ENCODE peak calls at places on chromosome 11, in seven cellular contexts. C is left ventricle myocardium inferior, S is tibial artery, T is neural progenitor cell, Z is foreskin fibroblast, H is neural crest cell, D is psoas muscle. E is an unnamed sample.

GRCh38 chr11:8258289-8258688 is 5.4 kb downstream of the LMO1 start:
- DNase-seq in T (no peak), Z (no peak), C (no peak), S (peak), D (peak), H (no peak), E (no peak)

GRCh38 chr11:68843052-68843561 is 1.4 kb upstream of the CPT1A start:
- DNase-seq in C (no peak), Z (no peak), S (no peak), T (peak), D (no peak), H (no peak), E (no peak)

GRCh38 chr11:5684627-5685362 is at the start of gene TRIM5:
- DNase-seq in Z (peak), S (peak), H (peak), T (peak), C (peak), D (peak), E (peak)

GRCh38 chr11:77821349-77821851 is 456 bp downstream of the AAMDC start:
- DNase-seq in C (peak), D (peak), Z (peak), T (no peak), S (peak), H (no peak), E (no peak)

GRCh38 chr11:8697056-8697455 is 14.5 kb downstream of the RPL27A start:
- DNase-seq in D (no peak), Z (no peak), C (no peak), S (no peak), T (no peak), H (no peak), E (no peak)

GRCh38 chr11:64650923-64651523 is 60.0 kb downstream of the SLC22A12 start:
- DNase-seq in C (no peak), Z (peak), H (no peak), S (no peak), D (no peak), T (peak), E (no peak)

GRCh38 chr11:81497202-81497804 is 1236.4 kb downstream of the FAM181B start:
- DNase-seq in S (no peak), H (peak), D (no peak), Z (no peak), T (peak), C (no peak), E (no peak)

GRCh38 chr11:27839226-27839913 is 139.1 kb upstream of the BDNF start:
- DNase-seq in H (no peak), Z (no peak), C (no peak), S (no peak), D (no peak), T (no peak), E (no peak)

GRCh38 chr11:5317301-5317700 is 6.8 kb downstream of the OR51B2 start:
- DNase-seq in D (no peak), Z (no peak), T (no peak), C (no peak), S (no peak), H (no peak), E (no peak)

GRCh38 chr11:45876401-45876800 is 9.1 kb upstream of the MAPK8IP1 start:
- DNase-seq in C (peak), S (no peak), T (peak), H (no peak), D (no peak), Z (no peak), E (no peak)

GRCh38 chr11:2987881-2988280 is 4.2 kb downstream of the NAP1L4 start:
- DNase-seq in T (no peak), H (no peak), C (no peak), D (no peak), Z (no peak), S (no peak), E (no peak)

GRCh38 chr11:45754261-45754709 is 50.7 kb upstream of the SLC35C1 start:
- DNase-seq in Z (no peak), S (no peak), H (no peak), D (no peak), T (no peak), C (peak), E (no peak)

GRCh38 chr11:110295487-110296225 is 758 bp downstream of the RDX start:
- DNase-seq in H (peak), S (peak), D (peak), C (peak), T (peak), Z (peak), E (peak)

GRCh38 chr11:7252683-7253213 is 1.0 kb downstream of the SYT9 start:
- DNase-seq in H (no peak), S (no peak), Z (no peak), C (no peak), T (peak), D (peak), E (no peak)

GRCh38 chr11:115919341-115920086 is 415.3 kb upstream of the CADM1 start:
- DNase-seq in C (no peak), Z (no peak), D (no peak), S (no peak), T (no peak), H (no peak), E (no peak)

GRCh38 chr11:12968836-12969235 is 40.3 kb upstream of the RASSF10 start:
- DNase-seq in D (no peak), C (no peak), T (no peak), H (no peak), S (no peak), Z (no peak), E (no peak)

GRCh38 chr11:124768914-124769313 is 6.8 kb upstream of the ESAM start:
- DNase-seq in H (no peak), C (no peak), T (no peak), D (no peak), S (no peak), Z (no peak), E (no peak)

GRCh38 chr11:8826145-8826786 is 84.7 kb upstream of the AKIP1 start:
- DNase-seq in T (peak), D (no peak), Z (peak), S (no peak), H (no peak), C (no peak), E (no peak)

GRCh38 chr11:62398011-62398994 is 20.5 kb upstream of the SCGB1A1 start:
- DNase-seq in H (no peak), D (peak), S (peak), Z (no peak), C (peak), T (no peak), E (no peak)

GRCh38 chr11:2690261-2690575 is 9.6 kb downstream of the KCNQ1OT1 start:
- DNase-seq in D (peak), Z (no peak), H (no peak), C (no peak), T (no peak), S (peak), E (no peak)

GRCh38 chr11:128271401-128271800 is 316.0 kb downstream of the ETS1 start:
- DNase-seq in C (no peak), T (no peak), D (no peak), Z (no peak), H (no peak), S (no peak), E (no peak)

GRCh38 chr11:120556841-120557240 is 45.3 kb downstream of the GRIK4 start:
- DNase-seq in D (no peak), Z (no peak), H (no peak), C (no peak), T (no peak), S (no peak), E (no peak)

GRCh38 chr11:72154816-72155215 is 19.3 kb downstream of the FOLR3 start:
- DNase-seq in C (no peak), S (no peak), D (no peak), T (no peak), H (no peak), Z (no peak), E (no peak)
- TF ChIP-seq CTCF in C (no peak), S (no peak), D (no peak), T (no peak), H (no peak), Z (no peak), E (no peak)

GRCh38 chr11:112958670-112959069 is 2.5 kb upstream of the NCAM1 start:
- DNase-seq in S (no peak), H (no peak), D (no peak), Z (peak), T (no peak), C (no peak), E (no peak)
- TF ChIP-seq CTCF in S (no peak), H (peak), D (no peak), Z (peak), T (no peak), C (peak), E (no peak)

GRCh38 chr11:121591405-121592033 is 138.8 kb upstream of the SORL1-AS1 start:
- DNase-seq in T (peak), Z (peak), D (no peak), S (peak), C (no peak), H (peak), E (no peak)
- TF ChIP-seq CTCF in T (peak), Z (peak), D (peak), S (peak), C (peak), H (peak), E (no peak)

DNA sequence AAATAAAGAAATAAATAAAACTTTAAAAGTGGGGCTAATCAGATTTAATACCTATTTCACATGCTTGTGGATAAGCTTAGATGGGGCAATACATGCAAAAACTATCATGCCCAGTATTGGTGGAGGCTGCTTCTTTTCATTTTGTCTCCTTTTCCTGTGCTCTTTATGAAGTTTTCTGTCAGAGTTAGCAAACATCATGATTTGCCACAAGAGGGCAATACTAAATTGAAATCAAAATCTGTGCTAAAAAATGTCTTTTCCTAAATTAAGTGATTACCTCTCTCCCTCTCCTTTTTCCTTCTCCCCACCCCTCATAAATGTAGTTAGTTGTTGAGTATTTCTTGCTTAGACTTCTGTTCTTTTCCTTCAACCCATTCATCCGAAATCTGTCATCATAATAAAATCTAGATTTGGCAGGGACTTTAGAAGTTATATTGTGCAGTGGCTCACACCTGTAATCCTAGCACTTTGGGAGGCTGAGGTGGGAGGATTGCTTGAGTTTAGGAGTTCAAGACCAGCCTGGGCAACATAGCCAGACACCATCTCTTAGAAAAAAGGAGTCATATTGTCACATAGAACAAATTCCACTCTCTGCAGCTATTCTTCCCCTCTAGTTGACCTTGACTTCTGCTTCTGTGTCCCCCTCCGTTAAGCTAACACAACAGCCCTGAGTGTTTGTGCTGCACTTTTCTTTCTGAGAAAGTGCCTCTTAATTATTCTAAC is 4.7 kb upstream of the ARHGAP42 start:
- DNase-seq in S (no peak), H (no peak), Z (peak), T (no peak), C (no peak), D (no peak), E (no peak)
- TF ChIP-seq CTCF in S (peak), H (peak), Z (peak), T (peak), C (peak), D (peak), E (no peak)

DNA sequence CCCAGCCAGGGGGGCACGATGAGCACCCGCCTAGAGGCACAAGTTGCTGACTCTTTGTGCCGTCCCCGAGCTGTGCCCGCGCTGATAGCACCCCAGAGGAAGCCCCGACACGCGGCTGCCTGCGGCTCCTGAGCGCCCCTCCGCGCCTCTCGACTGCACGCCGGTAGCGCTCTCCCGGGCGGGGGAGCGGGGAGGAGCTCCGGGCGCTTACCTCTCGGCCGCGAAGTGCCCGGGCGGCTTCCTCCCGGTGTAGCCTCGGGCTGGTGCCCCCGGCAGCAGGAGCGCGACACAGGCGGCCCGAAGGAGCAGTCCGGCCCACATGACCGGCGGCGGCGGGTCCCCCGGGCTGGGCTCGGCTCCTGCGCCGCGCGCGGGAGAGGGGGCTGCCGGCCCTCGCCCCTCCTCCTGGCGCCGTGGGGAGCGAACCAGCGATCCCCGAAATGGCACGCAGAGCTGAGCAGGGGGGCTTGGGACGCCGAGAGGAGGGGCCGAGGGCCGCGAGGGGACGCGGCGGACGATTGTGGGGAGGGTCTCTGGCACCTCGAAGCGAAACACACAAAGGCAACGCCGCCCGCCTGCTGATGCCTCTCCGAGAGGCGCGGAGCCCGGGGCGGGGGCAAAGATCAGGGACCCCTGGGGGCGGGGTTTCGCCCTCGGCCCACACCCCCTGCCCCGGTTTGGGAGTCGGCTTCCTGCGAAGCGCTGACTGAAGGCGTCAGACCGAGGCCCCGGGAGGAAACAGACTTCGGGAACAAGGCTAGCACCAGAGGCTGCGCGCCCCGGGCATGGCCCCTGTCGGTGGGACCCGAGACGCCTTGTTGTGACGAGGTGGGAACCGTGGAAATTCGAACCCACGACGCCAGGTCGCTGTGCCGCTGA is at the start of gene VWCE:
- DNase-seq in C (peak), Z (peak), T (peak), H (peak), S (peak), D (peak), E (no peak)
- TF ChIP-seq CTCF in C (no peak), Z (peak), T (peak), H (no peak), S (no peak), D (peak), E (no peak)

GRCh38 chr11:126567419-126567818 is 211.9 kb downstream of the ST3GAL4 start:
- DNase-seq in D (no peak), C (no peak), T (no peak), S (no peak), Z (no peak), H (no peak), E (no peak)
- TF ChIP-seq CTCF in D (no peak), C (no peak), T (peak), S (no peak), Z (no peak), H (no peak), E (no peak)

GRCh38 chr11:82701847-82702520 is 31.7 kb downstream of the FAM181B start:
- DNase-seq in H (peak), T (peak), C (no peak), D (no peak), S (no peak), Z (no peak), E (no peak)
- TF ChIP-seq CTCF in H (peak), T (peak), C (peak), D (peak), S (peak), Z (peak), E (no peak)

GRCh38 chr11:66546368-66546965 is at the start of gene ACTN3:
- DNase-seq in S (peak), D (peak), Z (no peak), H (no peak), C (peak), T (peak), E (no peak)

GRCh38 chr11:66541892-66542291 is 4.0 kb downstream of the ZDHHC24 start:
- DNase-seq in C (no peak), Z (no peak), D (no peak), S (no peak), H (no peak), T (no peak), E (no peak)

GRCh38 chr11:66545701-66546367 is at the start of gene ZDHHC24:
- DNase-seq in Z (peak), T (peak), H (peak), C (peak), D (peak), S (peak), E (peak)

GRCh38 chr11:66542362-66542761 is 3.5 kb downstream of the ZDHHC24 start:
- DNase-seq in H (no peak), D (no peak), Z (peak), T (no peak), S (no peak), C (no peak), E (no peak)

DNA sequence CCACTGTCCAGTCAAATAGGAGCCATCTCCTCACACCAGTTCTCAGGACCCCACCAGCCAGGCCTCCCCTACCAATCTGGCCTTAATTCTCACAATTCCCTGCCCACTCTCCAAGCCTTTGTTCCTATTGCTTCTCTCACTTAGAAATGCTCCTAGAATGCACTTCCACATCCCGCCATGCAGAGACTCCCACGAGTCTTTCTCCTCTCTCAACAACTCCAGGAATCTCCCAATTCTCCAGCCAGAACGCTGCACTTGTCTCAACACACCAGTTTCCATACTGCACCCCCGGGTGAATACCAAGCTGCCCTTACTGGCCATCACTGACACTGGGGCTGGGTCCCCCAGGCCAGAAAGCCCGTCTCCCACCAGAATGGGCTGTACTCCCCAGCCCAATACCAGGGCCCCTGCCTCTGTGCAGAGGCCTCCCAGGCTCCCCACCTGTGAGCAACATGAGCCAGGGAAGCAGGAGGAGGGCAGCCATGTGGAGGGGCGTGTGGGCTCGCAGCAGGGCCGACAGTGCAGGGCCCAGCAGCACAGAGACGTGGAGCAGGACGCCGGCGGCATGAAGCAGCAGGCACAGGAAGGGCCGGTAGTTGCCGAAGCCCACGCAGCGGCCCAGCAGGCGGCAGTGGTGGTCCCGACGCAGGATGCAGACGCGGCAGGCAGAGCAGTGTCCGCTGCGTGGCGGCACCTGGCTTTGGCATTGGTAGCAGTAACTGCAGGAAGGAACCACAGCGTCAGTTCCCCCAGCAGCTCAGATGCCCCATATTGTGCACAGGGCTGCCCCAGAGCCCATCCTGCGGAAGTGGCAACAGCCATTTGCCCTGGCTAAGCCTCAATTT is 2.4 kb downstream of the ZDHHC24 start:
- DNase-seq in S (peak), D (peak), Z (peak), H (peak), C (peak), T (peak), E (no peak)
- TF ChIP-seq CTCF in S (no peak), D (peak), Z (peak), H (peak), C (no peak), T (peak), E (no peak)

DNA sequence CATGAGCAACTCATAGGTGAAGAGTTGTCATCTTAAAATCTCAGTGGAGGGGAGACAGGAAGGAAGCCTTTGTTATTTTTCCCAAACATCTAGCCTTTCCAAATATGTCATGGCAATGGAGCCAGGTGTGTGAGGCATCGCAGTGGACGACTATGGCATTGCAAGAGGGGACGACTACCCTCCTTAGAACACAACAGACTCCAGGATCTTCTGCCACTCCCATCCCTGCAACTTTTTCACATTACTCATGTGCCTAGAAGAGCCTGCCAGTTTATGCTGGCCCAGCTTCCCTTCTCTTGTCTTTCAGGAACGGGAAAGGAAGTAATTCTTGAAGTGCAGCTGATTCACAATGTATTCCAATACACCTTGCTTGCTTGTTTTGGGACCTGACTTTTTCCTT is 1008.4 kb downstream of the OPCML start:
- DNase-seq in Z (no peak), S (no peak), T (no peak), C (no peak), H (no peak), D (no peak), E (no peak)
- TF ChIP-seq CTCF in Z (no peak), S (no peak), T (no peak), C (no peak), H (no peak), D (no peak), E (no peak)